ENCODE peak calls at places on chromosomes 1 and 21, in five cellular contexts. O, Y, N, E and M are unnamed samples.
A peak's percentile ranks its signal among the peaks of the same experiment; 100 is the strongest.

GRCh38 chr1:84406209-84406917 is 8.1 kb downstream of the DNASE2B start:
- DNase-seq in Y (no peak), O (peak; percentile 46), N (no peak), E (no peak), M (no peak)

GRCh38 chr1:167454304-167454928 is 63.9 kb downstream of the CD247 start:
- DNase-seq in Y (no peak), O (no peak), E (peak; percentile 56), N (no peak), M (no peak)

GRCh38 chr1:40877681-40878080 is 15.5 kb upstream of the CITED4 start:
- DNase-seq in N (no peak), O (peak; percentile 91), Y (no peak), E (no peak), M (no peak)

GRCh38 chr1:206579747-206580437 is 32.4 kb downstream of the EIF2D start:
- DNase-seq in O (peak; percentile 22), E (no peak), Y (no peak), N (no peak), M (peak; percentile 89)

GRCh38 chr1:93695411-93696005 is 13.9 kb upstream of the BCAR3 start:
- DNase-seq in Y (no peak), N (no peak), E (no peak), O (no peak), M (no peak)

GRCh38 chr1:31362032-31362431 is 10.8 kb downstream of the FABP3 start:
- DNase-seq in E (no peak), O (no peak), N (no peak), Y (no peak), M (no peak)

GRCh38 chr1:232766224-232766890 is 38.9 kb upstream of the MAP10 start:
- DNase-seq in E (no peak), Y (no peak), O (no peak), N (no peak), M (no peak)

GRCh38 chr1:21924503-21925005 is 12.6 kb downstream of the HSPG2 start:
- DNase-seq in Y (no peak), O (no peak), N (no peak), E (no peak), M (no peak)

GRCh38 chr1:62826892-62827291 is 43.0 kb downstream of the ATG4C start:
- DNase-seq in Y (no peak), E (no peak), O (peak; percentile 5), N (no peak), M (no peak)

GRCh38 chr1:239140968-239141367 is 245.4 kb upstream of the CHRM3 start:
- DNase-seq in Y (no peak), O (no peak), N (no peak), E (no peak), M (no peak)

GRCh38 chr1:94579876-94580294 is 38.3 kb upstream of the F3 start:
- DNase-seq in O (peak; percentile 98), Y (peak; percentile 22), E (peak; percentile 55), N (peak; percentile 58), M (no peak)

GRCh38 chr1:246012271-246012854 is 494.7 kb downstream of the SMYD3 start:
- DNase-seq in Y (peak; percentile 55), E (peak; percentile 17), N (peak; percentile 34), O (peak; percentile 51), M (no peak)

GRCh38 chr1:203069028-203069804 is 16.6 kb downstream of the MYOG start:
- DNase-seq in N (no peak), Y (no peak), E (no peak), O (no peak), M (no peak)

GRCh38 chr1:226654046-226654445 is 85.0 kb downstream of the ITPKB start:
- DNase-seq in N (peak; percentile 17), Y (no peak), O (peak; percentile 54), E (no peak), M (no peak)

GRCh38 chr1:244449936-244450508 is 1.7 kb downstream of the ADSS2 start:
- DNase-seq in N (no peak), O (no peak), E (no peak), Y (no peak), M (no peak)

GRCh38 chr1:218353656-218354055 is 8.5 kb downstream of the TGFB2 start:
- DNase-seq in O (no peak), E (no peak), Y (no peak), N (no peak), M (no peak)

GRCh38 chr1:215250913-215251312 is 168.4 kb downstream of the KCNK2 start:
- DNase-seq in E (no peak), N (no peak), O (no peak), Y (no peak), M (no peak)

GRCh38 chr1:234477373-234478151 is 1.4 kb downstream of the TARBP1 start:
- DNase-seq in O (no peak), Y (no peak), N (no peak), E (no peak), M (no peak)

GRCh38 chr1:205360166-205360565 is 3.4 kb upstream of the KLHDC8A start:
- DNase-seq in Y (no peak), E (no peak), O (no peak), N (no peak), M (no peak)

GRCh38 chr1:23081376-23081775 is 62.1 kb downstream of the KDM1A start:
- DNase-seq in N (no peak), O (no peak), Y (no peak), E (peak; percentile 22), M (no peak)

GRCh38 chr1:156852414-156852874 is 6.5 kb downstream of the INSRR start:
- DNase-seq in O (peak; percentile 27), N (peak; percentile 48), E (no peak), Y (no peak), M (no peak)

GRCh38 chr1:9473032-9473792 is 66.1 kb upstream of the SLC25A33 start:
- DNase-seq in N (no peak), E (peak; percentile 95), Y (peak; percentile 52), O (peak; percentile 95), M (no peak)

GRCh38 chr1:110211503-110212164 is 1.5 kb downstream of the KCNC4 start:
- DNase-seq in O (no peak), Y (no peak), N (no peak), E (no peak), M (no peak)

GRCh38 chr1:100360790-100361232 is 8.5 kb downstream of the CDC14A start:
- DNase-seq in N (no peak), E (no peak), O (peak; percentile 49), Y (no peak), M (no peak)

GRCh38 chr1:22919341-22920025 is 53.2 kb downstream of the LACTBL1 start:
- DNase-seq in O (peak; percentile 26), E (no peak), Y (no peak), N (no peak), M (no peak)

GRCh38 chr1:231091853-231092301 is 51.8 kb upstream of the FAM89A start:
- DNase-seq in Y (peak; percentile 71), E (peak; percentile 44), O (peak; percentile 1), N (peak; percentile 40), M (no peak)

GRCh38 chr1:203144661-203145060 is 17.1 kb downstream of the ADORA1 start:
- DNase-seq in Y (no peak), N (peak; percentile 6), E (no peak), O (peak; percentile 48), M (no peak)

GRCh38 chr1:110086959-110087358 is 16.5 kb upstream of the ALX3 start:
- DNase-seq in N (no peak), O (no peak), E (no peak), Y (no peak), M (no peak)

GRCh38 chr21:34074283-34075098 is 1.1 kb downstream of the MRPS6 start:
- DNase-seq in O (no peak), E (no peak), Y (no peak), N (no peak), M (no peak)

GRCh38 chr1:84373446-84374141 is 24.7 kb upstream of the DNASE2B start:
- DNase-seq in N (no peak), Y (no peak), O (peak; percentile 47), E (no peak), M (no peak)

GRCh38 chr1:164875518-164875917 is 316.5 kb downstream of the PBX1 start:
- DNase-seq in N (no peak), Y (no peak), E (no peak), O (no peak), M (no peak)

GRCh38 chr1:9653783-9654517 is 2.4 kb downstream of the PIK3CD start:
- DNase-seq in O (no peak), E (no peak), Y (no peak), N (no peak), M (no peak)

GRCh38 chr1:209624516-209625204 is 27.6 kb downstream of the LAMB3 start:
- DNase-seq in N (no peak), E (no peak), Y (no peak), O (no peak), M (no peak)

DNA sequence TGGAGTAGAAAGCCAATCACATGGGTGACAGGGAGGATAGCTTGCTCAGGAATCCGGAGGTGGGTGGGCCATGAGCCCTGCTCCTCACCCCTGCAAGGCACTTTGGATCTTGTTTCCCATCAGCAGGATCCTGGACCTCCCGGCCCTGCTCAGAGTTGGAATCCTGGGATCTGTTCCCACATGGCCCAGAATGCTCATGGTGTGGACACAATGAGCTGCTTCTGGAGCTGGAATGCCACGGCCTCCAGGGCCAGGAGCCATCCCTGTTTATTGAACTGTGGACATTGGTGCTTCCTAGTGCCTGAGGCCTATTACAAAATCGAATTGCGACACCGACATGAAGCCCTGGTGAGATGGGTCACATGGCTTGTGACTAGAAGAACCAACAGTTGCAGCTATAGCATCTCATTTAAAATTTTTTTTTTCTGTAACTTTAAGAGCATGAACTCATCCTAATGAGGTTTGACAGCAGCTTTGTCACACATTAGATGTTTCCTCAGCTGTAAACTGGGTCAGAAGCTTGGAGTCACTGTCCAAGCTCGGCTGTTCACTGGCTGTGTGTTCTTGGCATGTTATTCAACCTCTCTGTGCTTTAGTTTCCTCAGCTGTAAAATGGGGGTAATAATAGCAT is 40.4 kb upstream of the GOLT1A start:
- DNase-seq in N (peak; percentile 97), O (peak; percentile 73), Y (no peak), E (no peak), M (no peak)
- TF ChIP-seq CEBPB in N (peak; percentile 99), O (peak; percentile 97), Y (peak; percentile 80), E (peak; percentile 84), M (no peak)

GRCh38 chr1:6858586-6858985 is 73.3 kb downstream of the CAMTA1 start:
- DNase-seq in E (no peak), Y (no peak), N (no peak), O (no peak), M (no peak)
- TF ChIP-seq CEBPB in E (no peak), Y (no peak), N (no peak), O (peak; percentile 23), M (no peak)

GRCh38 chr1:236103059-236103458 is 38.2 kb upstream of the NID1 start:
- DNase-seq in N (no peak), E (no peak), O (no peak), Y (no peak), M (no peak)
- TF ChIP-seq CEBPB in N (no peak), E (no peak), O (no peak), Y (no peak), M (no peak)

DNA sequence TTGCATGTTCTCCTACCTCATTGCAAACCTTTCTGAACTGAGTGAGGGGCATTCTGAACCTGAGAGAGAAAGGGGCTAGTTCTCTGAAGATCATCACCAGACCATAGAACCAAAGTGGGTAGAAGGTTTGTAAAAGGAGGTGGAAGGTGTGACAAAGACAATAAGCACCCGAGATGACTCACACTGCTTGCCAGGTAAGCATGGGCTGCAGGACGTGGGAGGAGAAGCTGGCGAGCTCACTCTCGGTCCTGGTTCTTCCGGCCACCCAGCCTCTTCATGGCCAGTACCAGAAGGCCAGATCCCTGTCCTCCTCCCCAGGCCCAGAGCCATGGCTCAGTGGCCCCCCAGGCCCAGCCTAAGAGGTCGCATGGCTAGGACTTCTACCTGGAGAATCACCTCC is 128.3 kb downstream of the TMEM53 start:
- DNase-seq in Y (no peak), N (no peak), E (no peak), O (no peak), M (no peak)
- TF ChIP-seq CEBPB in Y (no peak), N (no peak), E (no peak), O (no peak), M (no peak)